ENCODE peak calls at places on chromosome 17, in ten cellular contexts. V, G, L, M, N, E, Y, P, J and Z are unnamed samples.

GRCh38 chr17:46764709-46765401 is 53.6 kb downstream of the WNT3 start:
- DNase-seq in V (no peak), G (peak; percentile 68), L (peak; percentile 83), M (no peak), N (no peak), E (peak; percentile 84), Y (no peak), P (no peak), J (peak; percentile 74), Z (no peak)

GRCh38 chr17:3400008-3400407 is 1.8 kb upstream of the OR1E1 start:
- DNase-seq in V (no peak), G (peak; percentile 2), L (no peak), M (no peak), N (no peak), E (no peak), Y (no peak), P (no peak), J (peak; percentile 1), Z (no peak)

GRCh38 chr17:54771409-54771808 is 129.2 kb upstream of the TOM1L1 start:
- DNase-seq in V (no peak), G (no peak), L (no peak), M (no peak), N (no peak), E (no peak), Y (peak; percentile 21), P (no peak), J (no peak), Z (no peak)

GRCh38 chr17:16040710-16041251 is 41.2 kb downstream of the TTC19 start:
- DNase-seq in V (no peak), G (peak; percentile 61), L (peak; percentile 80), M (no peak), N (no peak), E (peak; percentile 10), Y (no peak), P (no peak), J (peak; percentile 69), Z (peak; percentile 25)

GRCh38 chr17:47857551-47858410 is 6.8 kb upstream of the SP6 start:
- DNase-seq in V (no peak), G (no peak), L (no peak), M (no peak), N (no peak), E (no peak), Y (no peak), P (no peak), J (no peak), Z (no peak)

GRCh38 chr17:73192219-73192893 is 499 bp upstream of the COG1 start:
- DNase-seq in V (peak; percentile 84), G (peak; percentile 73), L (peak; percentile 54), M (peak; percentile 70), N (peak; percentile 56), E (peak; percentile 39), Y (peak; percentile 79), P (peak; percentile 64), J (peak; percentile 76), Z (no peak)

GRCh38 chr17:57889892-57890856 is 40.3 kb upstream of the MRPS23 start:
- DNase-seq in V (no peak), G (peak; percentile 93), L (peak; percentile 88), M (no peak), N (no peak), E (no peak), Y (no peak), P (no peak), J (peak; percentile 78), Z (no peak)

GRCh38 chr17:58387834-58388233 is 29.5 kb downstream of the RNF43 start:
- DNase-seq in V (no peak), G (no peak), L (no peak), M (no peak), N (no peak), E (no peak), Y (peak; percentile 91), P (no peak), J (no peak), Z (no peak)

GRCh38 chr17:13086142-13086769 is 68.4 kb upstream of the ELAC2 start:
- DNase-seq in V (no peak), G (no peak), L (peak; percentile 17), M (no peak), N (no peak), E (no peak), Y (no peak), P (no peak), J (no peak), Z (no peak)

GRCh38 chr17:55351027-55351625 is 70.5 kb downstream of the MMD start:
- DNase-seq in V (no peak), G (no peak), L (no peak), M (no peak), N (no peak), E (no peak), Y (no peak), P (no peak), J (no peak), Z (no peak)

GRCh38 chr17:20241855-20242254 is 225.5 kb downstream of the LGALS9B start:
- DNase-seq in V (no peak), G (no peak), L (no peak), M (no peak), N (no peak), E (no peak), Y (no peak), P (no peak), J (no peak), Z (no peak)

GRCh38 chr17:64920026-64920418 is 744 bp upstream of the LRRC37A3 start:
- DNase-seq in V (no peak), G (peak; percentile 19), L (peak; percentile 11), M (no peak), N (no peak), E (no peak), Y (no peak), P (no peak), J (peak; percentile 21), Z (no peak)

GRCh38 chr17:34387566-34387965 is 24.5 kb upstream of the CCL1 start:
- DNase-seq in V (no peak), G (no peak), L (no peak), M (no peak), N (no peak), E (no peak), Y (no peak), P (no peak), J (no peak), Z (no peak)

GRCh38 chr17:51479303-51479702 is 219.0 kb downstream of the UTP18 start:
- DNase-seq in V (no peak), G (no peak), L (no peak), M (no peak), N (no peak), E (no peak), Y (no peak), P (no peak), J (no peak), Z (no peak)

GRCh38 chr17:50889528-50890118 is 23.5 kb upstream of the TOB1 start:
- DNase-seq in V (no peak), G (no peak), L (no peak), M (no peak), N (no peak), E (no peak), Y (no peak), P (no peak), J (no peak), Z (no peak)

GRCh38 chr17:81815646-81815985 is 11.7 kb downstream of the GCGR start:
- DNase-seq in V (no peak), G (no peak), L (no peak), M (no peak), N (no peak), E (no peak), Y (no peak), P (no peak), J (no peak), Z (no peak)

GRCh38 chr17:43431741-43432523 is 33.1 kb downstream of the ARL4D start:
- DNase-seq in V (no peak), G (no peak), L (peak; percentile 93), M (no peak), N (no peak), E (no peak), Y (no peak), P (no peak), J (peak; percentile 32), Z (no peak)